ENCODE peak calls at places on chromosomes 1 and 21, in nine cellular contexts. T is body of pancreas, H is foreskin fibroblast, O is endothelial cell, N is keratinocyte, E is Peyer's patch, M is dorsolateral prefrontal cortex, A is hepatocyte, W is HL-60. V is an unnamed sample.

GRCh38 chr1:209751627-209752231 is 4.1 kb upstream of the TRAF3IP3 start:
- DNase-seq in T (no peak), H (no peak), O (no peak), N (no peak), E (peak), M (no peak), A (no peak), W (no peak), V (peak)

GRCh38 chr1:224639426-224639975 is 23.4 kb downstream of the CNIH3 start:
- DNase-seq in T (no peak), H (no peak), O (no peak), N (no peak), E (no peak), M (no peak), A (no peak), W (no peak), V (no peak)

GRCh38 chr21:15531986-15532385 is 197.8 kb upstream of the USP25 start:
- DNase-seq in T (no peak), H (no peak), O (no peak), N (no peak), E (no peak), M (no peak), A (no peak), W (no peak), V (no peak)

GRCh38 chr1:101683136-101683535 is 313.6 kb downstream of the OLFM3 start:
- DNase-seq in T (no peak), H (no peak), O (no peak), N (no peak), E (no peak), M (no peak), A (no peak), W (no peak), V (no peak)

GRCh38 chr1:56056438-56057312 is 522.7 kb downstream of the PLPP3 start:
- DNase-seq in T (no peak), H (peak), O (no peak), N (no peak), E (no peak), M (no peak), A (no peak), W (no peak), V (no peak)

GRCh38 chr1:40856656-40857302 is 5.4 kb downstream of the CITED4 start:
- DNase-seq in T (no peak), H (no peak), O (no peak), N (no peak), E (no peak), M (no peak), A (no peak), W (no peak), V (no peak)

GRCh38 chr1:199463521-199464127 is 563.9 kb upstream of the NR5A2 start:
- DNase-seq in T (peak), H (peak), O (peak), N (no peak), E (no peak), M (no peak), A (peak), W (no peak), V (peak)

GRCh38 chr1:210792703-210793102 is 341.2 kb downstream of the KCNH1 start:
- DNase-seq in T (no peak), H (peak), O (no peak), N (peak), E (no peak), M (no peak), A (peak), W (no peak), V (no peak)

GRCh38 chr1:156069490-156070455 is 8.8 kb downstream of the RAB25 start:
- DNase-seq in T (no peak), H (no peak), O (no peak), N (no peak), E (no peak), M (no peak), A (no peak), W (no peak), V (no peak)

GRCh38 chr1:163013826-163014600 is 55.1 kb upstream of the RGS4 start:
- DNase-seq in T (no peak), H (no peak), O (no peak), N (no peak), E (no peak), M (no peak), A (no peak), W (peak), V (no peak)

GRCh38 chr1:177011508-177011907 is 153.0 kb downstream of the ASTN1 start:
- DNase-seq in T (no peak), H (no peak), O (no peak), N (no peak), E (no peak), M (no peak), A (no peak), W (no peak), V (no peak)

GRCh38 chr1:85502625-85503083 is 37.7 kb upstream of the DDAH1 start:
- DNase-seq in T (peak), H (peak), O (peak), N (no peak), E (no peak), M (no peak), A (peak), W (no peak), V (peak)

DNA sequence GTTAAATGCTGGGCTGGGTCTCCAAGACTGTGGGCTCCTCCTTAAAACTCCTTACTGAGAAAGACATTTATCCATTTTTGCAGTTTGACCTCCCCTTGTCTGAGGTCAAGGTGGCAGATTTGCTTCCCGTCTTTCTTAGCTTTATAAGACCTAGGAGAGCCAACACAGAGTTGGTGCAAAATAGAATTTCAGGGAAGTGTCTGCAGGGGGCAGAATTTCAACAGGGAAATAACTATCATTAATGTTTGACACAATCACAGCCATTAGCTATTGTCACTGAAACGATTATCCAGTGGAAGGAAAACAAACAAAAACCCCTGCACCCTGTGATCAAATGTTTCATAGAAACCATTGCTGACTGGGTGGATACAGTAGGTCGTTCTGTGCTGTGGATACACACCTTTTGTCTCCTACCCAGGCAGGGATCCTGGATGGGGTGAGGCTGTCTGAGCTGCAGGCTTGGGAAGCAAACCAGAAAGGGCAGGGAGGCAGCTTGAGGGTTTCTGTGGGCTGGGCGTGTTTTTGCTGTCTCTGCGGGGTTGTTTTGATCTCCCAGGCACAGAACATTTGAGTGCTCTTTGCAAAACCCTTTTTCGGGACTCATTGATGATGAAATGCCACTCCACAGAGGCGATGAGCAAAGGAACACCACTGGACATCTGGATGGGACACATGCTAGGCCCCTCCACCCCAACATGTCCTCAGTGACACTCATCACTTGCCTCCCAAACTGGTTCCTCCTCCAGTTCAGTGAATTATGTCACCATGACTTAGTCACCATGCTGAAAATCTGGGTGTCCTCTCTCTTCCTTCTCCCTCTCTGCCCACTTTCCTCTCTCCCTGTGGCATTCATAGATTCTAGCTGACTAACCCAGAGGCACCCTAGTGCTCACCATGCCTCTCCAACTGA is 94.2 kb upstream of the SERBP1 start:
- DNase-seq in T (no peak), H (peak), O (no peak), N (no peak), E (no peak), M (no peak), A (no peak), W (no peak), V (no peak)
- TF ChIP-seq CTCF in T (peak), H (peak), O (peak), N (peak), E (peak), M (no peak), A (peak), W (no peak), V (no peak)

GRCh38 chr1:235825229-235825628 is 41.5 kb downstream of the LYST start:
- DNase-seq in T (no peak), H (no peak), O (no peak), N (no peak), E (no peak), M (no peak), A (no peak), W (no peak), V (no peak)
- TF ChIP-seq CTCF in T (no peak), H (no peak), O (no peak), N (no peak), E (no peak), M (no peak), A (no peak), W (no peak), V (no peak)

DNA sequence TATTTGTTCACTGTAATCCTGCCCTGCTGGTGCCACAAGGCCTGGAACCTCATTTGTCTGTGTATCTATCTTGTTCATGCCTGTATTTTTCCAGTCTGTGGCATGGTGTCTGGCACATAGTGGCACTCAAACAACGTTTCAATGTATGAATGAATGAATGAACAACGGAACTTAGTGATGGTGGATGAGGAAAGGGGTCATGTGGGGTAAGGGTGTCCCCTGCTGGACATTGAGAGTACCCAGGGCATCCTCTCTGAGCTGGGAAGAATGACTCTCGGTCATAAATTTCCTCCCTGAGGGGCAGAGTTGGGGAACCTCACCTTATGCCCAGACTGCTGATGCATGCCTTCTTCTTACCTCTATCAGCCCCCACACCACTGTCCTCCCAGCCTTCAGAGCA is 18.9 kb upstream of the ZNF683 start:
- DNase-seq in T (no peak), H (peak), O (peak), N (peak), E (no peak), M (no peak), A (no peak), W (peak), V (peak)
- TF ChIP-seq CTCF in T (peak), H (peak), O (peak), N (peak), E (peak), M (no peak), A (peak), W (peak), V (peak)

DNA sequence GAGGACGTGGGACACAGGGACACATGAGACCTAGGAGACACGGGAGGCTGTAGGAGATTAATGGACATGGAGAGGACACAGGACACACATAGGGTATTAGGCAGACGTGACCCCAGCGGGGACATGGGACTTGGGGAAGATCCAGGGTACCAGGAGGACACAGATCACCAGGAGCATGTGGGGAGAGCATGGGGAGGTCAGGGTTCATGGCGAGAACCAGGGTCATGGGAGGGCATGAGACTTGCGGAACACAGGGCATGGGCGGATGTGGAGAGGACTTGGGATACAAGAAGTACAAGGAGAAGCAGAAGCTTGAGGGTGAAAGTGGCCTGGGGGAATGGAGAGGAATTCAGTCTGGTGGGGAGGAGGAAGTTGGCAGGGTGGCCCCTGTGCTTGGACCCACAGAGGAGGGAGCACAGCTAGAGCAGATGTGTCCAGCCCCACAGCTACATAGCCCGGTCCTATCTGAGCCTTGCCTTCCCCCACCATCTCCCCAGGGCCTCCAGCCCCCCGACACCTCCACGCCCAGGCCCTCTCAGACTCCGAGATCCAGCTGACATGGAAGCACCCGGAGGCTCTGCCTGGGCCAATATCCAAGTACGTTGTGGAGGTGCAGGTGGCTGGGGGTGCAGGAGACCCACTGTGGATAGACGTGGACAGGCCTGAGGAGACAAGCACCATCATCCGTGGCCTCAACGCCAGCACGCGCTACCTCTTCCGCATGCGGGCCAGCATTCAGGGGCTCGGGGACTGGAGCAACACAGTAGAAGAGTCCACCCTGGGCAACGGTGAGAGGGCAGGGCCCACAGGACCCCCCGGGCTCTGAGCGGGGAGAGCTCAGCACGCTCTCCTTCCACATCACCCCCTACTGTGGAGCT is 12.1 kb downstream of the TIE1 start:
- DNase-seq in T (no peak), H (no peak), O (no peak), N (no peak), E (no peak), M (peak), A (no peak), W (no peak), V (no peak)
- TF ChIP-seq CTCF in T (no peak), H (no peak), O (no peak), N (no peak), E (no peak), M (no peak), A (no peak), W (no peak), V (no peak)

GRCh38 chr1:243723458-243724043 is 126.5 kb downstream of the AKT3 start:
- DNase-seq in T (no peak), H (no peak), O (no peak), N (no peak), E (no peak), M (no peak), A (no peak), W (no peak), V (no peak)
- TF ChIP-seq CTCF in T (no peak), H (no peak), O (no peak), N (no peak), E (no peak), M (no peak), A (no peak), W (no peak), V (no peak)

GRCh38 chr1:46595127-46595526 is 8.9 kb downstream of the MKNK1 start:
- DNase-seq in T (peak), H (no peak), O (no peak), N (no peak), E (no peak), M (peak), A (no peak), W (peak), V (no peak)
- TF ChIP-seq CTCF in T (no peak), H (no peak), O (no peak), N (no peak), E (no peak), M (no peak), A (no peak), W (no peak), V (no peak)

GRCh38 chr1:31501505-31501904 is 74.8 kb upstream of the TINAGL1 start:
- DNase-seq in T (no peak), H (no peak), O (no peak), N (no peak), E (no peak), M (no peak), A (no peak), W (no peak), V (no peak)
- TF ChIP-seq CTCF in T (no peak), H (no peak), O (peak), N (no peak), E (no peak), M (no peak), A (no peak), W (no peak), V (no peak)